ENCODE peak calls at places on chromosomes 1 and 21, in seven cellular contexts. O is cardiac fibroblast; V is neuronal stem cell; F is T-helper 9 cell; Z is activated T-helper 9 cell treated with anti-CD3 and anti-CD28 coated beads, Interleukin-2, amount 50 U/mL, for 16 hours; Y is Panc1; S is T-cell. A is an unnamed sample.

GRCh38 chr1:206705744-206706297 is 21.1 kb downstream of the MAPKAPK2 start:
- DNase-seq in O (peak; percentile 59), V (no peak), F (no peak), Z (no peak), Y (no peak), S (no peak), A (no peak)

GRCh38 chr1:226912587-226913176 is 27.4 kb upstream of the COQ8A start:
- DNase-seq in O (peak; percentile 48), V (no peak), F (no peak), Z (no peak), Y (peak; percentile 12), S (peak; percentile 33), A (peak; percentile 56)

GRCh38 chr1:154807048-154807591 is 63.0 kb downstream of the KCNN3 start:
- DNase-seq in O (no peak), V (no peak), F (no peak), Z (no peak), Y (no peak), S (no peak), A (no peak)

GRCh38 chr1:155093938-155094621 is 15.4 kb downstream of the EFNA3 start:
- DNase-seq in O (peak; percentile 74), V (no peak), F (no peak), Z (no peak), Y (no peak), S (no peak), A (peak; percentile 67)

GRCh38 chr1:94245747-94246438 is 8.5 kb upstream of the ARHGAP29 start:
- DNase-seq in O (peak; percentile 73), V (no peak), F (no peak), Z (no peak), Y (no peak), S (no peak), A (peak; percentile 23)

GRCh38 chr1:151993084-151993733 is 450 bp downstream of the S100A10 start:
- DNase-seq in O (peak; percentile 35), V (no peak), F (peak; percentile 21), Z (peak; percentile 9), Y (no peak), S (peak; percentile 12), A (no peak)

GRCh38 chr1:54124472-54124871 is 28.3 kb downstream of the CDCP2 start:
- DNase-seq in O (no peak), V (no peak), F (no peak), Z (no peak), Y (no peak), S (no peak), A (no peak)

GRCh38 chr21:17554619-17555472 is 42.0 kb downstream of the CXADR start:
- DNase-seq in O (peak; percentile 5), V (peak; percentile 14), F (no peak), Z (no peak), Y (no peak), S (no peak), A (peak; percentile 33)

GRCh38 chr1:48356901-48357300 is 115.1 kb downstream of the SPATA6 start:
- DNase-seq in O (peak; percentile 12), V (no peak), F (no peak), Z (no peak), Y (no peak), S (no peak), A (no peak)

GRCh38 chr1:111953797-111954196 is 35.7 kb downstream of the KCND3 start:
- DNase-seq in O (no peak), V (no peak), F (no peak), Z (no peak), Y (no peak), S (no peak), A (no peak)

GRCh38 chr1:101474039-101474665 is 237.3 kb downstream of the S1PR1 start:
- DNase-seq in O (no peak), V (peak; percentile 27), F (no peak), Z (no peak), Y (no peak), S (no peak), A (no peak)

GRCh38 chr1:181674617-181675016 is 191.3 kb downstream of the CACNA1E start:
- DNase-seq in O (no peak), V (no peak), F (no peak), Z (no peak), Y (no peak), S (no peak), A (no peak)

GRCh38 chr1:147579532-147580199 is 38.4 kb downstream of the BCL9 start:
- DNase-seq in O (peak; percentile 48), V (no peak), F (no peak), Z (no peak), Y (no peak), S (no peak), A (peak; percentile 39)

GRCh38 chr1:5960336-5960735 is 31.9 kb downstream of the NPHP4 start:
- DNase-seq in O (no peak), V (no peak), F (no peak), Z (no peak), Y (no peak), S (no peak), A (no peak)

GRCh38 chr1:47332779-47333577 is 612 bp upstream of the CMPK1 start:
- DNase-seq in O (no peak), V (no peak), F (no peak), Z (no peak), Y (no peak), S (no peak), A (peak; percentile 16)

GRCh38 chr1:218209351-218209861 is 75.7 kb upstream of the RRP15 start:
- DNase-seq in O (peak; percentile 24), V (no peak), F (no peak), Z (no peak), Y (peak; percentile 86), S (no peak), A (peak; percentile 15)

GRCh38 chr1:54559771-54560231 is 11.8 kb downstream of the ACOT11 start:
- DNase-seq in O (no peak), V (no peak), F (no peak), Z (no peak), Y (no peak), S (no peak), A (no peak)

GRCh38 chr21:16037386-16037785 is 307.6 kb downstream of the USP25 start:
- DNase-seq in O (peak; percentile 2), V (no peak), F (no peak), Z (no peak), Y (no peak), S (no peak), A (peak; percentile 62)

GRCh38 chr1:160726114-160726497 is 12.9 kb upstream of the SLAMF7 start:
- DNase-seq in O (peak; percentile 31), V (no peak), F (no peak), Z (no peak), Y (no peak), S (no peak), A (no peak)

GRCh38 chr1:58358311-58358710 is 188.2 kb downstream of the OMA1 start:
- DNase-seq in O (peak; percentile 1), V (no peak), F (no peak), Z (no peak), Y (no peak), S (no peak), A (peak; percentile 41)

GRCh38 chr21:43832648-43833047 is 32.4 kb upstream of the AGPAT3 start:
- DNase-seq in O (no peak), V (no peak), F (no peak), Z (no peak), Y (no peak), S (no peak), A (no peak)

GRCh38 chr1:238384381-238384780 is 493.7 kb upstream of the ZP4 start:
- DNase-seq in O (no peak), V (no peak), F (no peak), Z (no peak), Y (no peak), S (no peak), A (no peak)

GRCh38 chr21:37232274-37233018 is 34.7 kb downstream of the VPS26C start:
- DNase-seq in O (no peak), V (no peak), F (no peak), Z (no peak), Y (no peak), S (no peak), A (no peak)

GRCh38 chr1:155466996-155467395 is 95.6 kb downstream of the ASH1L start:
- DNase-seq in O (peak; percentile 60), V (no peak), F (no peak), Z (no peak), Y (peak; percentile 4), S (no peak), A (peak; percentile 77)

A was measured in astrocyte of the hippocampus.